ENCODE peak calls at places on chromosomes 13 and 19, in nine cellular contexts. F, M, K, P, Z, C, T, O and X are unnamed samples. For H3K36me3, the result is how much of the 10 kb centered on the place peaks cover.

GRCh38 chr19:28934626-28935025 is 278.3 kb downstream of the UQCRFS1 start:
- DNase-seq in F (peak), M (no peak), K (no peak), P (no peak), Z (no peak), C (no peak), T (no peak), O (no peak), X (no peak)

GRCh38 chr13:99658266-99658991 is 157.2 kb downstream of the TM9SF2 start:
- DNase-seq in F (peak), M (no peak), K (no peak), P (peak), Z (peak), C (peak), T (peak), O (no peak), X (peak)

GRCh38 chr19:46232938-46233621 is 3.5 kb downstream of the IGFL1 start:
- DNase-seq in F (no peak), M (no peak), K (no peak), P (no peak), Z (no peak), C (no peak), T (no peak), O (no peak), X (no peak)

GRCh38 chr19:38032151-38032550 is 125.1 kb downstream of the SIPA1L3 start:
- DNase-seq in F (peak), M (no peak), K (no peak), P (no peak), Z (no peak), C (no peak), T (no peak), O (no peak), X (no peak)

GRCh38 chr13:62879071-62879470 is 1463.4 kb upstream of the PCDH20 start:
- DNase-seq in F (peak), M (no peak), K (no peak), P (no peak), Z (no peak), C (no peak), T (no peak), O (no peak), X (no peak)

GRCh38 chr13:30196025-30196424 is 111.3 kb downstream of the KATNAL1 start:
- DNase-seq in F (peak), M (no peak), K (peak), P (no peak), Z (no peak), C (no peak), T (no peak), O (no peak), X (no peak)

GRCh38 chr13:41995946-41996345 is 35.0 kb upstream of the VWA8 start:
- DNase-seq in F (peak), M (no peak), K (no peak), P (no peak), Z (no peak), C (no peak), T (no peak), O (no peak), X (no peak)

GRCh38 chr13:73572824-73573223 is 514.0 kb downstream of the KLF5 start:
- DNase-seq in F (no peak), M (no peak), K (no peak), P (no peak), Z (no peak), C (no peak), T (no peak), O (no peak), X (no peak)

GRCh38 chr19:4986471-4986888 is 17.6 kb downstream of the KDM4B start:
- DNase-seq in F (no peak), M (no peak), K (no peak), P (no peak), Z (no peak), C (no peak), T (no peak), O (no peak), X (no peak)

GRCh38 chr19:5463959-5464358 is 8.7 kb downstream of the ZNRF4 start:
- DNase-seq in F (no peak), M (no peak), K (no peak), P (no peak), Z (no peak), C (no peak), T (no peak), O (no peak), X (no peak)

GRCh38 chr19:10112895-10113591 is 1.6 kb downstream of the P2RY11 start:
- DNase-seq in F (no peak), M (peak), K (no peak), P (no peak), Z (peak), C (no peak), T (no peak), O (no peak), X (peak)

GRCh38 chr13:31722684-31723083 is 16.6 kb upstream of the RXFP2 start:
- DNase-seq in F (no peak), M (no peak), K (no peak), P (no peak), Z (no peak), C (no peak), T (no peak), O (no peak), X (no peak)

GRCh38 chr13:104105418-104106355 is 1039.5 kb upstream of the SLC10A2 start:
- DNase-seq in F (no peak), M (peak), K (no peak), P (no peak), Z (no peak), C (no peak), T (no peak), O (no peak), X (no peak)

GRCh38 chr13:38735655-38736440 is 49.0 kb downstream of the FREM2 start:
- DNase-seq in F (no peak), M (no peak), K (no peak), P (no peak), Z (no peak), C (no peak), T (no peak), O (no peak), X (no peak)

GRCh38 chr13:107665926-107666458 is 549.3 kb downstream of the LIG4 start:
- DNase-seq in F (peak), M (no peak), K (no peak), P (no peak), Z (no peak), C (no peak), T (no peak), O (no peak), X (no peak)

GRCh38 chr19:31114585-31114984 is 234.7 kb downstream of the TSHZ3 start:
- DNase-seq in F (no peak), M (no peak), K (no peak), P (no peak), Z (no peak), C (no peak), T (no peak), O (no peak), X (no peak)

GRCh38 chr13:113184568-113185440 is 23.7 kb downstream of the PCID2 start:
- DNase-seq in F (no peak), M (no peak), K (no peak), P (no peak), Z (no peak), C (no peak), T (no peak), O (no peak), X (peak)

DNA sequence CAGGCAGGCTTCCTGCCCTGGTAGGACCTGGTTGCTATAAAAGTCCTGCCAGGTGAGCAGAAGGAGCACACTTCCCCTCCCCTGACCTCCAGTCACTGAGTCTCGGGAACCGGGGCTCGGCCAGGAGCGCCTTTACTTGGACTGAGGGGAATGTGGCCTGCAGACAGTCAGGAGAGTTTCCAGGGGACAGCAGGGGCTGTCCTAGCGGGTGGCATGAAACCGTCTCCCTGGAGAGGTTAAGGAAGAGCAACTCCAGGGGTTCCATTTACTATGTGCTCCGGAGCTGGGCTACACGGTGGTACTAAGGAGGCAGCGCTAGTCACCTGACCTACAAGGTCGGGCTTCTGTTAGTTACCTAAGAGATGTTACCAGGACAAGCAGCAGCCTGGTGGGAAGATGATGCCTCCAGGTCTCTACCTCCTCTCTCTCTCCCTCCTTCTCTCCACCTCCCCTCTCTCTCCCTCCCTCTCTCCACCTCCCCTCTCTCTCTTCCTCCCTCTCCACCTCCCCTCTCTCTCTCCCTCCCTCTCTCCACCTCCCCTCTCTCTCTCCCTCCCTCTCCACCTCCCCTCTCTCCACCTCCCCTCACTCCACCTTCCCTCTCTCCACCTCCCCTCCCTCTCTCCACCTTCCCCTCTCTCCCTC is 4.1 kb upstream of the CNOT3 start:
- DNase-seq in F (no peak), M (no peak), K (peak), P (no peak), Z (no peak), C (no peak), T (no peak), O (no peak), X (no peak)
- TF ChIP-seq POLR2A in F (no peak), M (no peak), K (no peak), P (no peak), Z (no peak), C (no peak), T (no peak), O (no peak), X (no peak)

GRCh38 chr19:2243274-2244121 is 5.6 kb upstream of the AMH start:
- DNase-seq in F (no peak), M (no peak), K (no peak), P (no peak), Z (peak), C (no peak), T (no peak), O (no peak), X (no peak)
- H3K36me3 ChIP-seq in F (half or more), M (under half), K (under half), P (half or more), Z (under half), C (under half), T (under half), O (under half), X (half or more)

GRCh38 chr13:44237276-44237767 is 136.3 kb upstream of the SERP2 start:
- DNase-seq in F (peak), M (peak), K (no peak), P (peak), Z (peak), C (peak), T (peak), O (peak), X (peak)
- TF ChIP-seq POLR2A in F (peak), M (no peak), K (no peak), P (no peak), Z (no peak), C (no peak), T (no peak), O (no peak), X (no peak)

GRCh38 chr19:1082165-1082927 is 12.8 kb downstream of the POLR2E start:
- DNase-seq in F (no peak), M (peak), K (peak), P (no peak), Z (peak), C (no peak), T (peak), O (no peak), X (peak)
- H3K36me3 ChIP-seq in F (under half), M (under half), K (under half), P (under half), Z (under half), C (under half), T (under half), O (under half), X (half or more)

DNA sequence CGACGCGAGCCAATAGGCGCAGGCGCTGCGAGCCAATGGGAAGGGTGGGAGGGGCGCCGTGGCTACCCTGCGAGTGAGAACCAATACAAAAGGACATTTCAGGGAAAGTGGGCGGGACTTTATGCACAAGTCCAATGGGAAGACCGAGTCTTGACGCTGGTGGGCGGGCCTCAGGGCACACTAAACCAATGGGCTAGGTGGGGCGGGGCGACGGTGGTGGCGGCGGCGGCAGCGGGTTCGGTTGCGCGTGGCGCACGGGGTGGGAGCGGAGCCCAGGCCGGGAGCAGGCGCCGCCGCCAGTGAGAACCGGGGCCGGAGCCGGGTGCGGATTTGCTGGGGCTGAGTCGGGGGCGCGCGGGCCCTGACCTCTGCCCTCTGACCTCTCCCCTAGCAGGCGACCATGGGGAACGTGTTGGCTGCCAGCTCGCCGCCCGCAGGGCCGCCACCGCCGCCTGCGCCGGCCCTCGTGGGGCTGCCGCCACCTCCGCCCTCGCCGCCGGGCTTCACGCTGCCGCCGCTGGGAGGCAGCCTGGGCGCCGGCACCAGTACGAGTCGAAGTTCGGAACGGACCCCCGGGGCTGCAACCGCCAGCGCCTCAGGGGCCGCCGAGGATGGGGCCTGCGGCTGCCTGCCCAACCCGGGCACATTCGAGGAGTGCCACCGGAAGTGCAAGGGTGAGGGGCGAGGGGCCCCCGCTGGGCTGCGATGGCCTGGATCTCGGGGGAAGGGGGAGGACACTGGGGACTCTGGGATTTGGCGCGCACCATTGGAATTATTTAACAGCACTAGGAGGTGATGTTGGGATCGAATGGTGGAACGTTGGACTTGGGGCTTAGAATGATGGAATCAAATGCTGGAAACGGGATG is at the start of gene TOMM40:
- DNase-seq in F (peak), M (peak), K (no peak), P (peak), Z (peak), C (no peak), T (peak), O (no peak), X (no peak)
- TF ChIP-seq POLR2A in F (peak), M (peak), K (no peak), P (no peak), Z (peak), C (no peak), T (peak), O (peak), X (no peak)

GRCh38 chr19:13765395-13766094 is 1.2 kb downstream of the MRI1 start:
- DNase-seq in F (no peak), M (no peak), K (no peak), P (no peak), Z (no peak), C (no peak), T (no peak), O (no peak), X (no peak)
- H3K36me3 ChIP-seq in F (under half), M (under half), K (under half), P (half or more), Z (under half), C (under half), T (under half), O (under half), X (half or more)

GRCh38 chr19:42270346-42271044 is 1.4 kb downstream of the CIC start:
- DNase-seq in F (no peak), M (peak), K (no peak), P (peak), Z (peak), C (peak), T (peak), O (no peak), X (peak)

GRCh38 chr19:42268142-42268703 is 829 bp upstream of the CIC start:
- DNase-seq in F (peak), M (peak), K (peak), P (peak), Z (peak), C (peak), T (peak), O (peak), X (peak)

GRCh38 chr19:42267644-42268141 is 1.4 kb upstream of the CIC start:
- DNase-seq in F (no peak), M (no peak), K (no peak), P (peak), Z (peak), C (no peak), T (no peak), O (no peak), X (peak)

GRCh38 chr19:42269518-42270345 is 680 bp downstream of the CIC start:
- DNase-seq in F (no peak), M (peak), K (no peak), P (peak), Z (no peak), C (peak), T (peak), O (no peak), X (no peak)

DNA sequence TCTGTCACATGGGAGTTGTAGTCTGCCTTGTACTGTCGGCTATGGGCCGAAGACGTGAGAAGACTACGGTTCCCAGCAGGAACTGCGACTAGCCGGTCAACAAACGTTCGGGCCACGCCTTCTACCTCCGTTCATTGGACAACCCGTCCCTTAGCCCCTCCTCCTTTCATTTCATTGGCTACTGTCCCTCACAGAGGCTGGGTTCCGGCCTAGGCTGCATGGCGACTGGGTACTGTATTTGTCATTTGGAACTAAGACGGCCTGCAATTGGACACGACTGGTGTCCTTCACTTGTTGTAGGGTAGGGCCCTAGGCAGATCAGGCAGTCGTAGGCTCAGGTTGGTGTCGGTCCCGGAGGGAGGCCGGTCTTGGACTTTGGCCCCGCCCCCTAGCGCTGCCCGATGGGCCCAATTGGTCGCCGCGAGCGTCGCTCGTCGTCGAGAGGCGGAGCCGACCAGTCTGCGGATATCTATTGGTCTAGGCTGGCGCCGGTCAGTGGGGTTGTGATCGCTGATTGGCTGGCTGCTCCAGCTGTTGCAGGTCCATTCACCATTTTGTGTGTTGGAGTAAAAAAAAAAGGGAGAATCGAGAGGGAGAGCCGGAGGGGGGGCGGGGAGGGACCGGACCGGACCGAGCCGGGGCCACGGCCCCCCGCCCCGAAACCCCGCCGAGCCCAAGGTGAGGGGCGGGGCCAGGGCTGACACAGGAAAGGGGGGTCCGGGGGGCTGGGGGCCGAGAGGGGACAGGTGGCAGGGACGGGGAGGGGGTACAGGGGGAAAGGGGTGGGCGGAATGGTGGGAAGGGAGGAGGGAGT is at the start of gene CIC:
- DNase-seq in F (peak), M (peak), K (peak), P (peak), Z (peak), C (peak), T (peak), O (peak), X (peak)
- TF ChIP-seq POLR2A in F (no peak), M (no peak), K (no peak), P (no peak), Z (no peak), C (peak), T (no peak), O (peak), X (no peak)

DNA sequence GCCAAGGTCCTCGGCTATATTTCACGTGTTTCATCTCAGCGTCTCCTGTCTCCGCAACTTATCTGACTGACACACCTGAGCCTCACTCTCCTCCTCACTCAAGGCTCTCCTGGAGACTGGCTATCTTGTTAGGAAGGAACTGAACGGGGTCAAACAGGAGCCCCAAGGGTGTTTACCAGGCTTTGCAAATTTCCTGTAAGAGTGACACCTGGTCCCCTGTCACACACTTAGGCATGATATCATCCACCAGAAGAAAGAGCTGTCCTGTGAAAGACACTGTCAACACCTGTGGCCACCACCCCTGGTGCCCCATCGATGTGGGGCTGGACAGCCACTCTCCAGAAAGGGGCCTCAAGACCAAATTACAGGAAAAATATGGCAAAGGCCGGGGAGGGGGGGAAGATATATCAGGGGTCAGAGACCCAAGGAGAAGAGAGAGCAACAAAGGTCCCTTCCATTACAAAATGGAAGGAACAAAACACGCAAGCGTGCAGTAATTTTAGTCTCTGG is 2.9 kb downstream of the CD70 start:
- DNase-seq in F (no peak), M (no peak), K (no peak), P (no peak), Z (no peak), C (no peak), T (no peak), O (no peak), X (no peak)
- H3K36me3 ChIP-seq in F (under half), M (under half), K (under half), P (under half), Z (under half), C (under half), T (under half), O (under half), X (under half)

GRCh38 chr19:13150919-13151604 is 851 bp downstream of the IER2 start:
- DNase-seq in F (no peak), M (peak), K (no peak), P (no peak), Z (no peak), C (peak), T (peak), O (no peak), X (no peak)
- TF ChIP-seq POLR2A in F (peak), M (no peak), K (no peak), P (no peak), Z (no peak), C (no peak), T (no peak), O (peak), X (no peak)

DNA sequence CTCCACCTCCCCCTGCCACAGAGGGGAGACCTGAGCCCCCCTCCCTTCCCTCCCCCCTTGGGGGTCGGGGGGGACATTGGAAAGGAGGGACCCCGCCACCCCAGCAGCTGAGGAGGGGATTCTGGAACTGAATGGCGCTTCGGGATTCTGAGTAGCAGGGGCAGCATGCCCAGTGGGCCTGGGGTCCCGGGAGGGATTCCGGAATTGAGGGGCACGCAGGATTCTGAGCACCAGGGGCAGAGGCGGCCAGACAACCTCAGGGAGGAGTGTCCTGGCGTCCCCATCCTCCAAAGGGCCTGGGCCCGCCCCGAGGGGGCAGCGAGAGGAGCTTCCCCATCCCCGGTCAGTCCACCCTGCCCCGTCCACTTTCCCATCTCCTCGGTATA is 2.4 kb upstream of the APOE start:
- DNase-seq in F (no peak), M (no peak), K (no peak), P (no peak), Z (no peak), C (no peak), T (no peak), O (no peak), X (no peak)
- H3K36me3 ChIP-seq in F (under half), M (under half), K (under half), P (under half), Z (under half), C (under half), T (under half), O (under half), X (under half)